ENCODE peak calls at places on chromosome 22, in six cellular contexts. One of them, this sample, is unnamed.

GRCh38 chr22:45638834-45639746 is 32.5 kb upstream of the ATXN10 start:
- DNase-seq in naive thymus-derived CD4-positive, alpha-beta T cell: no peak
- DNase-seq in Caco-2: no peak
- DNase-seq in mesendoderm: no peak
- DNase-seq in pancreas: no peak
- DNase-seq in GM23248: peak
- DNase-seq in this sample: no peak

GRCh38 chr22:20741634-20742581 is 32.0 kb upstream of the SERPIND1 start:
- DNase-seq in Caco-2: no peak
- DNase-seq in pancreas: no peak
- DNase-seq in naive thymus-derived CD4-positive, alpha-beta T cell: peak
- DNase-seq in mesendoderm: peak
- DNase-seq in GM23248: peak
- DNase-seq in this sample: no peak

GRCh38 chr22:38142606-38143005 is 32.1 kb upstream of the BAIAP2L2 start:
- DNase-seq in GM23248: no peak
- DNase-seq in pancreas: no peak
- DNase-seq in naive thymus-derived CD4-positive, alpha-beta T cell: no peak
- DNase-seq in Caco-2: no peak
- DNase-seq in mesendoderm: no peak
- DNase-seq in this sample: peak

GRCh38 chr22:30373331-30374325 is 13.6 kb downstream of the RNF215 start:
- DNase-seq in GM23248: no peak
- DNase-seq in Caco-2: no peak
- DNase-seq in naive thymus-derived CD4-positive, alpha-beta T cell: no peak
- DNase-seq in pancreas: no peak
- DNase-seq in mesendoderm: no peak
- DNase-seq in this sample: no peak

GRCh38 chr22:36156515-36157419 is 3.8 kb downstream of the APOL3 start:
- DNase-seq in Caco-2: no peak
- DNase-seq in GM23248: peak
- DNase-seq in naive thymus-derived CD4-positive, alpha-beta T cell: peak
- DNase-seq in mesendoderm: peak
- DNase-seq in pancreas: peak
- DNase-seq in this sample: peak

GRCh38 chr22:30332994-30333706 is 6.4 kb upstream of the TBC1D10A start:
- DNase-seq in naive thymus-derived CD4-positive, alpha-beta T cell: no peak
- DNase-seq in pancreas: no peak
- DNase-seq in GM23248: no peak
- DNase-seq in Caco-2: no peak
- DNase-seq in mesendoderm: no peak
- DNase-seq in this sample: no peak

GRCh38 chr22:46536559-46537220 is 730 bp downstream of the CELSR1 start:
- DNase-seq in GM23248: no peak
- DNase-seq in mesendoderm: peak
- DNase-seq in naive thymus-derived CD4-positive, alpha-beta T cell: no peak
- DNase-seq in pancreas: no peak
- DNase-seq in Caco-2: no peak
- DNase-seq in this sample: no peak

GRCh38 chr22:27175974-27176373 is 518.6 kb downstream of the MIAT start:
- DNase-seq in mesendoderm: no peak
- DNase-seq in pancreas: no peak
- DNase-seq in GM23248: no peak
- DNase-seq in naive thymus-derived CD4-positive, alpha-beta T cell: no peak
- DNase-seq in Caco-2: no peak
- DNase-seq in this sample: no peak

GRCh38 chr22:19429950-19430889 is 1.3 kb downstream of the HIRA start:
- DNase-seq in pancreas: peak
- DNase-seq in mesendoderm: peak
- DNase-seq in naive thymus-derived CD4-positive, alpha-beta T cell: peak
- DNase-seq in Caco-2: no peak
- DNase-seq in GM23248: peak
- DNase-seq in this sample: no peak

GRCh38 chr22:37091986-37092385 is 17.5 kb downstream of the TMPRSS6 start:
- DNase-seq in naive thymus-derived CD4-positive, alpha-beta T cell: no peak
- DNase-seq in Caco-2: no peak
- DNase-seq in mesendoderm: no peak
- DNase-seq in pancreas: no peak
- DNase-seq in GM23248: no peak
- DNase-seq in this sample: no peak

GRCh38 chr22:46684706-46685105 is 53.3 kb downstream of the CERK start:
- DNase-seq in GM23248: no peak
- DNase-seq in pancreas: no peak
- DNase-seq in naive thymus-derived CD4-positive, alpha-beta T cell: no peak
- DNase-seq in Caco-2: no peak
- DNase-seq in mesendoderm: no peak
- DNase-seq in this sample: no peak

GRCh38 chr22:41782316-41782715 is 18.2 kb upstream of the CCDC134 start:
- DNase-seq in naive thymus-derived CD4-positive, alpha-beta T cell: peak
- DNase-seq in pancreas: no peak
- DNase-seq in GM23248: no peak
- DNase-seq in Caco-2: no peak
- DNase-seq in mesendoderm: no peak
- DNase-seq in this sample: no peak

GRCh38 chr22:41779889-41780505 is 20.5 kb upstream of the CCDC134 start:
- DNase-seq in naive thymus-derived CD4-positive, alpha-beta T cell: no peak
- DNase-seq in Caco-2: no peak
- DNase-seq in GM23248: no peak
- DNase-seq in pancreas: no peak
- DNase-seq in mesendoderm: no peak
- DNase-seq in this sample: no peak

GRCh38 chr22:41782751-41783150 is 17.7 kb upstream of the CCDC134 start:
- DNase-seq in mesendoderm: no peak
- DNase-seq in Caco-2: no peak
- DNase-seq in naive thymus-derived CD4-positive, alpha-beta T cell: no peak
- DNase-seq in GM23248: no peak
- DNase-seq in pancreas: no peak
- DNase-seq in this sample: no peak

GRCh38 chr22:41780714-41781507 is 19.6 kb upstream of the CCDC134 start:
- DNase-seq in Caco-2: peak
- DNase-seq in pancreas: no peak
- DNase-seq in mesendoderm: peak
- DNase-seq in GM23248: peak
- DNase-seq in naive thymus-derived CD4-positive, alpha-beta T cell: peak
- DNase-seq in this sample: peak

GRCh38 chr22:41781508-41781906 is 19.0 kb upstream of the CCDC134 start:
- DNase-seq in naive thymus-derived CD4-positive, alpha-beta T cell: no peak
- DNase-seq in mesendoderm: no peak
- DNase-seq in Caco-2: no peak
- DNase-seq in pancreas: no peak
- DNase-seq in GM23248: no peak
- DNase-seq in this sample: no peak
- H3K4me3 ChIP-seq in naive thymus-derived CD4-positive, alpha-beta T cell: peak
- H3K4me3 ChIP-seq in mesendoderm: no peak
- H3K4me3 ChIP-seq in Caco-2: no peak
- H3K4me3 ChIP-seq in pancreas: no peak
- H3K4me3 ChIP-seq in GM23248: peak
- H3K4me3 ChIP-seq in this sample: no peak

DNA sequence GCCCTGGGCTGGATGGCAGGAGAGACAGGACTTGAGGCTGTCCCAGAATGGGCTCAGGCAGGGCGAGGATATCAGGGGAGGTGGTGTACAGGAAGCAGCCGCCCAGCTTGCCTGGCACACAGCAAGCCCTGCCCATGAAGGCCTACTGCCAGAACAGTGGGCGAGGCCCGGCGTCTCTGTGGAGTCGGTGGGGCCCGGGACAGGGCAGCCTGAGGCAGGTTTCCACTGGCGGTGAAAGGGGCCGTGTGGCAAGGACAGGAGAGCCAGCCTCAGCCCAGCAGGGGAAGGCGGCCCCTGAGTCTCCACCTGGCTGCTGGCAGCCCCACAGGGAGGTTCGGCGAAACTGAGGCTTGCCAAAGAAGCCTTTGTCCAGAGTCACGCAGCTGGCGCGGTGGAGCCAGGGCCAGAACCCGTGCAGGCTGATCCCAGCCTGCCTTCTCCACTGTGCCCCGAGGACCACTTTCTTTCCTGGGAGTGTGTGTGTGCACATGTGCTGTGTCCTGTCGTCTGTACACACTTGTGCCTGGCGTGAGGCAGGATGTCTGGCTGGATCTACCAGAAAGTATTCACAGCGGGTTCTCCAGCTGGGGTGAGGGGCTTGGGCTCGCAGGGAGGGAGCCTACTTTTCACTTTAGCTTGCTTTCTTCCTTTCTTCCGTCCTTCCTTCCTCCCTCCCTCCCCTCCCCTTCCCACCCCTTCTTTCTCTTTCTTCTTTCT is 1.2 kb downstream of the TSPO start:
- DNase-seq in naive thymus-derived CD4-positive, alpha-beta T cell: peak
- DNase-seq in mesendoderm: peak
- DNase-seq in pancreas: peak
- DNase-seq in Caco-2: no peak
- DNase-seq in GM23248: peak
- DNase-seq in this sample: peak
- H3K4me3 ChIP-seq in naive thymus-derived CD4-positive, alpha-beta T cell: peak
- H3K4me3 ChIP-seq in mesendoderm: no peak
- H3K4me3 ChIP-seq in pancreas: peak
- H3K4me3 ChIP-seq in Caco-2: peak
- H3K4me3 ChIP-seq in GM23248: peak
- H3K4me3 ChIP-seq in this sample: peak

GRCh38 chr22:24894220-24894975 is 52.1 kb downstream of the LHFPL7 start:
- DNase-seq in mesendoderm: peak
- DNase-seq in naive thymus-derived CD4-positive, alpha-beta T cell: no peak
- DNase-seq in GM23248: peak
- DNase-seq in pancreas: peak
- DNase-seq in Caco-2: peak
- DNase-seq in this sample: peak
- H3K4me3 ChIP-seq in mesendoderm: no peak
- H3K4me3 ChIP-seq in naive thymus-derived CD4-positive, alpha-beta T cell: no peak
- H3K4me3 ChIP-seq in GM23248: peak
- H3K4me3 ChIP-seq in pancreas: no peak
- H3K4me3 ChIP-seq in Caco-2: no peak
- H3K4me3 ChIP-seq in this sample: peak

GRCh38 chr22:49823289-49824045 is 4.2 kb downstream of the BRD1 start:
- DNase-seq in naive thymus-derived CD4-positive, alpha-beta T cell: no peak
- DNase-seq in GM23248: no peak
- DNase-seq in pancreas: no peak
- DNase-seq in mesendoderm: no peak
- DNase-seq in Caco-2: no peak
- DNase-seq in this sample: no peak
- H3K4me3 ChIP-seq in naive thymus-derived CD4-positive, alpha-beta T cell: no peak
- H3K4me3 ChIP-seq in GM23248: no peak
- H3K4me3 ChIP-seq in pancreas: no peak
- H3K4me3 ChIP-seq in mesendoderm: no peak
- H3K4me3 ChIP-seq in Caco-2: no peak
- H3K4me3 ChIP-seq in this sample: no peak

GRCh38 chr22:23393721-23394320 is 186.3 kb downstream of the IGLL1 start:
- DNase-seq in mesendoderm: no peak
- DNase-seq in naive thymus-derived CD4-positive, alpha-beta T cell: no peak
- DNase-seq in Caco-2: no peak
- DNase-seq in pancreas: peak
- DNase-seq in GM23248: no peak
- DNase-seq in this sample: peak

GRCh38 chr22:23395476-23396361 is 184.4 kb downstream of the IGLL1 start:
- DNase-seq in Caco-2: no peak
- DNase-seq in mesendoderm: no peak
- DNase-seq in naive thymus-derived CD4-positive, alpha-beta T cell: no peak
- DNase-seq in pancreas: no peak
- DNase-seq in GM23248: no peak
- DNase-seq in this sample: peak

GRCh38 chr22:23392420-23393121 is 187.5 kb downstream of the IGLL1 start:
- DNase-seq in naive thymus-derived CD4-positive, alpha-beta T cell: no peak
- DNase-seq in GM23248: no peak
- DNase-seq in mesendoderm: no peak
- DNase-seq in Caco-2: no peak
- DNase-seq in pancreas: peak
- DNase-seq in this sample: peak

GRCh38 chr22:23396362-23397007 is 183.6 kb downstream of the IGLL1 start:
- DNase-seq in pancreas: no peak
- DNase-seq in Caco-2: no peak
- DNase-seq in naive thymus-derived CD4-positive, alpha-beta T cell: no peak
- DNase-seq in mesendoderm: no peak
- DNase-seq in GM23248: no peak
- DNase-seq in this sample: peak

GRCh38 chr22:23394525-23395326 is 185.4 kb downstream of the IGLL1 start:
- DNase-seq in GM23248: no peak
- DNase-seq in naive thymus-derived CD4-positive, alpha-beta T cell: no peak
- DNase-seq in Caco-2: no peak
- DNase-seq in pancreas: no peak
- DNase-seq in mesendoderm: no peak
- DNase-seq in this sample: no peak
- H3K4me3 ChIP-seq in GM23248: no peak
- H3K4me3 ChIP-seq in naive thymus-derived CD4-positive, alpha-beta T cell: no peak
- H3K4me3 ChIP-seq in Caco-2: no peak
- H3K4me3 ChIP-seq in pancreas: no peak
- H3K4me3 ChIP-seq in mesendoderm: no peak
- H3K4me3 ChIP-seq in this sample: no peak

GRCh38 chr22:28185130-28185529 is 266.1 kb upstream of the PITPNB start:
- DNase-seq in GM23248: no peak
- DNase-seq in mesendoderm: no peak
- DNase-seq in Caco-2: no peak
- DNase-seq in naive thymus-derived CD4-positive, alpha-beta T cell: no peak
- DNase-seq in pancreas: no peak
- DNase-seq in this sample: no peak

GRCh38 chr22:28187612-28188011 is 268.6 kb upstream of the PITPNB start:
- DNase-seq in mesendoderm: peak
- DNase-seq in pancreas: no peak
- DNase-seq in naive thymus-derived CD4-positive, alpha-beta T cell: no peak
- DNase-seq in GM23248: no peak
- DNase-seq in Caco-2: no peak
- DNase-seq in this sample: no peak

GRCh38 chr22:28183078-28183870 is 264.2 kb upstream of the PITPNB start:
- DNase-seq in Caco-2: no peak
- DNase-seq in pancreas: no peak
- DNase-seq in naive thymus-derived CD4-positive, alpha-beta T cell: no peak
- DNase-seq in mesendoderm: no peak
- DNase-seq in GM23248: peak
- DNase-seq in this sample: no peak

GRCh38 chr22:28186641-28187040 is 267.6 kb upstream of the PITPNB start:
- DNase-seq in naive thymus-derived CD4-positive, alpha-beta T cell: no peak
- DNase-seq in pancreas: no peak
- DNase-seq in GM23248: no peak
- DNase-seq in mesendoderm: no peak
- DNase-seq in Caco-2: no peak
- DNase-seq in this sample: no peak

GRCh38 chr22:28188480-28188879 is 269.4 kb upstream of the PITPNB start:
- DNase-seq in pancreas: no peak
- DNase-seq in naive thymus-derived CD4-positive, alpha-beta T cell: no peak
- DNase-seq in GM23248: no peak
- DNase-seq in mesendoderm: peak
- DNase-seq in Caco-2: no peak
- DNase-seq in this sample: no peak
- H3K4me3 ChIP-seq in pancreas: no peak
- H3K4me3 ChIP-seq in naive thymus-derived CD4-positive, alpha-beta T cell: no peak
- H3K4me3 ChIP-seq in GM23248: no peak
- H3K4me3 ChIP-seq in mesendoderm: no peak
- H3K4me3 ChIP-seq in Caco-2: no peak
- H3K4me3 ChIP-seq in this sample: no peak

This sample was measured in tibial artery.